ENCODE peak calls at places on chromosomes 13 and 19, in five cellular contexts. R, L, D, O and F are unnamed samples. For H3K4me1, the result is how much of the 10 kb centered on the place peaks cover.

GRCh38 chr13:33908111-33908510 is 90.2 kb downstream of the RFC3 start:
- DNase-seq in R (no peak), L (no peak), D (no peak), O (no peak), F (no peak)

GRCh38 chr19:50341091-50341564 is 12.0 kb upstream of the KCNC3 start:
- DNase-seq in R (no peak), L (no peak), D (no peak), O (peak), F (no peak)

GRCh38 chr19:27776020-27776419 is 1436.9 kb downstream of the UQCRFS1 start:
- DNase-seq in R (no peak), L (peak), D (no peak), O (no peak), F (peak)

GRCh38 chr19:33233056-33233873 is 7.6 kb upstream of the SLC7A10 start:
- DNase-seq in R (no peak), L (no peak), D (no peak), O (no peak), F (no peak)

GRCh38 chr19:38713227-38713649 is 31.0 kb downstream of the CAPN12 start:
- DNase-seq in R (no peak), L (no peak), D (peak), O (no peak), F (no peak)

GRCh38 chr13:75872970-75873369 is 236.8 kb downstream of the LMO7 start:
- DNase-seq in R (no peak), L (no peak), D (no peak), O (no peak), F (no peak)

GRCh38 chr19:42360787-42361544 is 29.1 kb downstream of the CNFN start:
- DNase-seq in R (no peak), L (peak), D (no peak), O (no peak), F (peak)

GRCh38 chr13:30026093-30026492 is 175.7 kb upstream of the UBL3 start:
- DNase-seq in R (no peak), L (no peak), D (no peak), O (no peak), F (no peak)

GRCh38 chr13:42865703-42866102 is 84.3 kb downstream of the FAM216B start:
- DNase-seq in R (no peak), L (no peak), D (no peak), O (no peak), F (peak)

GRCh38 chr13:105442941-105443340 is 1092.5 kb downstream of the EFNB2 start:
- DNase-seq in R (no peak), L (no peak), D (no peak), O (no peak), F (no peak)

GRCh38 chr13:26254583-26255102 is 714 bp downstream of the CDK8 start:
- DNase-seq in R (peak), L (peak), D (peak), O (peak), F (peak)

GRCh38 chr19:55092423-55093318 is 17.0 kb downstream of the EPS8L1 start:
- DNase-seq in R (no peak), L (peak), D (no peak), O (no peak), F (no peak)
- H3K4me1 ChIP-seq in R (under half), L (under half), D (under half), O (under half), F (under half)

GRCh38 chr19:45423033-45423588 is 606 bp downstream of the ERCC1 start:
- DNase-seq in R (no peak), L (no peak), D (no peak), O (no peak), F (no peak)

GRCh38 chr19:45423589-45424190 is at the start of gene ERCC1:
- DNase-seq in R (peak), L (peak), D (peak), O (peak), F (peak)

GRCh38 chr19:45424191-45425058 is 708 bp upstream of the ERCC1 start:
- DNase-seq in R (peak), L (peak), D (peak), O (peak), F (peak)

DNA sequence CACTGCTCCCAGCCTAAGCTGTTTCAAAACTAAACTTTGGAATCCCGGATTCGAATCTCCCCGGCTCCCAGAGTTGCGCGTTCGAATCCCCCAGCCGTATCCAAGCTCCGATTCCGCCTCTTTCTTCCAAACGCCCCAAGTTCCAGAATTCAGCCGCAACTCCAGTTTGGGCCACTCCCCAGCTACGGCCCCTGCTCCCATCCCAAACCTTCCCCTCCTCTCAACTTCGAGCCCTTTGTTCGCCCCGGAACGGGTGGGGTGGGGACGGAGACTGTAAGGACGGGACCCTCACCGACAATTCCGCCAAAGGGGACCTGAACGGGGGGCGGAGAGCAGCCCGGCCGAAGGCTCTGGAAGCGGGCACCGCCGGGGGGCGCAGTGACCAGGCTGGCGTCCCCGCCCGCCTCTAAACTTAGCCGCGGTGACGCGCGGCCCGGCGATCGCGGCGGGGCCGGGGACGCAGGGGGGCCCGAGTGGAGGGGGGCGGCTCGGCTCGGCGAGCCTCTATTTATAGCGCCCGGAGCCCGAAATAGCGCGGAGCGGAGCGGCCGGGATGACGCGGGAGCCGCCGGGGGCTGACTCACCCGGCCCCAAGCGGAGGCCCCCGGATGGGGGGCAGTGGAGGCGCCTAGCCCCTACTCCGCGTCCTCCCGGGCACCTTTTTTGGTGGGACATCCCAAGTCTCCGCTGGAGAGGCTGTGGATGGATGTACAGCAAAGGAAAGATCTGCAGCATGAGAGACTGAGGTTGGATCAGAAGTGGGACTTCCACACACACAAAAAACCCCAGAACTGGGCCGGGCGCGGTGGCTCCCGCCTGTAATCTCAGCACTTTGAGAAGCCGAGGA is 4.9 kb upstream of the ERCC1 start:
- DNase-seq in R (no peak), L (peak), D (peak), O (no peak), F (peak)
- H3K4me1 ChIP-seq in R (under half), L (under half), D (under half), O (half or more), F (under half)

GRCh38 chr19:18312021-18312534 is 10.8 kb downstream of the LSM4 start:
- DNase-seq in R (no peak), L (no peak), D (no peak), O (no peak), F (no peak)

GRCh38 chr19:18310118-18310909 is 12.6 kb downstream of the LSM4 start:
- DNase-seq in R (no peak), L (no peak), D (no peak), O (no peak), F (no peak)

GRCh38 chr19:18310966-18311365 is 11.9 kb downstream of the LSM4 start:
- DNase-seq in R (no peak), L (no peak), D (no peak), O (no peak), F (no peak)

GRCh38 chr19:18311495-18311894 is 11.4 kb downstream of the LSM4 start:
- DNase-seq in R (no peak), L (no peak), D (no peak), O (no peak), F (no peak)

GRCh38 chr19:18313398-18313797 is 9.5 kb downstream of the LSM4 start:
- DNase-seq in R (no peak), L (no peak), D (no peak), O (no peak), F (no peak)
- H3K4me1 ChIP-seq in R (under half), L (under half), D (under half), O (under half), F (under half)

GRCh38 chr19:43752287-43752875 is 2.4 kb downstream of the SMG9 start:
- DNase-seq in R (no peak), L (no peak), D (no peak), O (no peak), F (no peak)
- H3K4me1 ChIP-seq in R (under half), L (under half), D (under half), O (half or more), F (under half)